ENCODE peak calls at places on chromosomes 12 and 14, in seven cellular contexts. W is fibroblast of pulmonary artery, U is Peyer's patch, C is GM13976, M is cardiac muscle cell, L is left ventricle myocardium inferior, O is Caco-2. F is an unnamed sample.

GRCh38 chr14:100234511-100234910 is 4.4 kb upstream of the YY1 start:
- DNase-seq in U (no peak), L (no peak), O (no peak), M (no peak), C (no peak), W (no peak), F (no peak)

GRCh38 chr12:21026302-21026701 is 104.7 kb upstream of the SLCO1B1 start:
- DNase-seq in U (no peak), O (no peak), L (no peak), W (no peak), M (no peak), C (no peak), F (no peak)

GRCh38 chr14:91413547-91414474 is 3.8 kb downstream of the CCDC88C start:
- DNase-seq in W (no peak), O (peak), M (no peak), L (no peak), U (peak), C (no peak), F (no peak)

GRCh38 chr12:5872745-5873144 is 72.3 kb downstream of the ANO2 start:
- DNase-seq in U (no peak), L (no peak), O (no peak), W (no peak), M (peak), C (no peak), F (no peak)

GRCh38 chr14:28057286-28058011 is 709.1 kb upstream of the FOXG1 start:
- DNase-seq in O (no peak), W (peak), M (no peak), U (no peak), C (no peak), L (no peak), F (no peak)

GRCh38 chr14:22791302-22791701 is 23.9 kb downstream of the SLC7A7 start:
- DNase-seq in L (no peak), W (peak), M (no peak), U (no peak), O (peak), C (no peak), F (no peak)

GRCh38 chr12:27899151-27899661 is 73.3 kb downstream of the PTHLH start:
- DNase-seq in W (peak), M (peak), C (no peak), L (no peak), U (no peak), O (peak), F (no peak)

GRCh38 chr14:99415496-99416281 is 65.0 kb downstream of the SETD3 start:
- DNase-seq in M (peak), O (peak), U (no peak), C (peak), L (no peak), W (peak), F (peak)

GRCh38 chr12:2212537-2212936 is 159.8 kb downstream of the CACNA1C start:
- DNase-seq in U (no peak), M (no peak), O (no peak), L (no peak), C (no peak), W (no peak), F (no peak)

GRCh38 chr14:103625361-103626095 is 3.5 kb upstream of the KLC1 start:
- DNase-seq in W (no peak), L (no peak), C (no peak), O (no peak), M (no peak), U (no peak), F (no peak)

GRCh38 chr14:62181591-62181990 is 419.4 kb downstream of the SNAPC1 start:
- DNase-seq in C (no peak), W (no peak), M (no peak), L (no peak), U (no peak), O (no peak), F (no peak)

GRCh38 chr12:77060136-77060882 is 5.1 kb downstream of the E2F7 start:
- DNase-seq in L (no peak), W (no peak), O (no peak), M (no peak), C (peak), U (no peak), F (no peak)

GRCh38 chr12:92478692-92479091 is 224.1 kb upstream of the PLEKHG7 start:
- DNase-seq in W (no peak), M (no peak), C (no peak), U (no peak), O (no peak), L (no peak), F (no peak)

GRCh38 chr14:99004112-99004511 is 267.9 kb downstream of the BCL11B start:
- DNase-seq in O (no peak), C (no peak), U (no peak), W (no peak), M (no peak), L (no peak), F (no peak)

GRCh38 chr12:49705479-49706267 is 1.5 kb downstream of the FMNL3 start:
- DNase-seq in U (no peak), L (peak), C (peak), O (no peak), M (no peak), W (peak), F (no peak)

GRCh38 chr12:49195734-49196133 is 6.9 kb upstream of the TUBA1A start:
- DNase-seq in M (no peak), W (no peak), C (no peak), L (no peak), U (no peak), O (peak), F (no peak)

GRCh38 chr12:65685514-65685913 is 138.8 kb upstream of the HMGA2 start:
- DNase-seq in C (peak), U (no peak), L (no peak), W (peak), M (peak), O (no peak), F (no peak)

GRCh38 chr12:31849090-31849687 is 110.0 kb upstream of the RESF1 start:
- DNase-seq in O (no peak), U (no peak), W (peak), C (no peak), L (no peak), M (peak), F (no peak)
- TF ChIP-seq CTCF in O (no peak), U (no peak), W (no peak), C (no peak), L (no peak), M (no peak), F (no peak)

DNA sequence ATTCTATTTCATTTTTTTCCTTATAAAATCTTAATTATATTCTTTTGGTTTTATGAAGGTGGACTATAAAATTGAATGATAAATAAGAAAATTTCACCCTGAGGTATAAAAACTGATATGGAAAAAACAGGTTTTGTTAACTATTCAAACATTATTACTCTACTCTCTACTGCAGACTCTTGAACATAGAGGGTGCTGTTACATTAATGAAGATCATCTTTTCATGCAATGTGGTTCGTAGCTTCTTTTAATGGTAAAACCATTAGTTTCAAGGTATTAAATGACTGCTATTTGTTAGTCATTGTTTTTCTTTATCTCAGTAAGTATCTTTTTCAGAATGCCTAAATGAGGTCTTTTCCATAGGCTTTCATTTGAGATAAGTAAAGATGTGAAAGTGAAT is 510.4 kb downstream of the SLC16A7 start:
- DNase-seq in M (no peak), C (no peak), U (no peak), O (no peak), L (no peak), W (peak), F (no peak)
- TF ChIP-seq CTCF in M (peak), C (no peak), U (no peak), O (no peak), L (no peak), W (peak), F (peak)

GRCh38 chr14:69471916-69472315 is 12.6 kb upstream of the PLEKHD1 start:
- DNase-seq in L (no peak), U (no peak), O (no peak), C (no peak), W (no peak), M (no peak), F (no peak)

GRCh38 chr14:69471436-69471835 is 13.1 kb upstream of the PLEKHD1 start:
- DNase-seq in O (no peak), L (no peak), M (no peak), W (no peak), U (no peak), C (no peak), F (no peak)

GRCh38 chr14:69479696-69480095 is 4.8 kb upstream of the PLEKHD1 start:
- DNase-seq in W (no peak), L (no peak), O (no peak), C (no peak), U (no peak), M (no peak), F (no peak)

GRCh38 chr14:69473271-69473670 is 11.3 kb upstream of the PLEKHD1 start:
- DNase-seq in W (no peak), O (no peak), C (no peak), U (no peak), L (no peak), M (no peak), F (no peak)

GRCh38 chr14:69475194-69475818 is 9.2 kb upstream of the PLEKHD1 start:
- DNase-seq in M (peak), U (no peak), L (no peak), W (peak), C (peak), O (no peak), F (no peak)
- TF ChIP-seq CTCF in M (peak), U (peak), L (peak), W (peak), C (peak), O (peak), F (peak)

GRCh38 chr12:10722905-10723866 is at the start of gene YBX3:
- DNase-seq in U (peak), O (peak), C (peak), M (peak), L (peak), W (peak), F (peak)
- TF ChIP-seq CTCF in U (no peak), O (no peak), C (no peak), M (no peak), L (no peak), W (no peak), F (no peak)

DNA sequence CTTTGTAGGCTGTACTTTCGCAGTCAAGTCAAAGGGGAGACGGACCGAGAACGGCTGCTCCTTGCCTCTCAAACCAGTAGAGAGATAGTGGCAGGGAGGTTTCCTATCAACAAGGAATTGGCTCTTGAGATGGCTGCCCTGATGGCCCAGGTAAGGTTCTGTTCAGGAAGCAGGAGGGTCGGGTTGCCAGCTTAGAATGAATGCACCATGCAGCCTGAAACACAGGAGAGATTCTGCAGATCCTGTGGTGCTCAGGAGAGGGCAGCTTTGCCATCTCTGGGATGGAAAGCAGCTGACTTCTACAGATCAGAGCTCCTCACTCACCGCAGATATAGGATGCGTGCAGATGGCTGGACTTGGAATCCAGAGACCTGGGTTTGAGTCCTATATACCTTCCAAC is 18.0 kb downstream of the PIGH start:
- DNase-seq in U (no peak), W (no peak), M (no peak), O (no peak), C (no peak), L (no peak), F (no peak)
- TF ChIP-seq CTCF in U (no peak), W (no peak), M (no peak), O (no peak), C (no peak), L (no peak), F (no peak)

GRCh38 chr14:56996721-56997399 is 186.6 kb upstream of the OTX2 start:
- DNase-seq in O (no peak), L (no peak), W (no peak), U (no peak), C (no peak), M (no peak), F (no peak)

GRCh38 chr14:56989359-56989758 is 179.1 kb upstream of the OTX2 start:
- DNase-seq in L (no peak), U (no peak), M (no peak), W (no peak), O (no peak), C (no peak), F (no peak)

GRCh38 chr14:56995010-56995409 is 184.7 kb upstream of the OTX2 start:
- DNase-seq in O (no peak), C (no peak), W (no peak), L (no peak), M (no peak), U (no peak), F (no peak)

DNA sequence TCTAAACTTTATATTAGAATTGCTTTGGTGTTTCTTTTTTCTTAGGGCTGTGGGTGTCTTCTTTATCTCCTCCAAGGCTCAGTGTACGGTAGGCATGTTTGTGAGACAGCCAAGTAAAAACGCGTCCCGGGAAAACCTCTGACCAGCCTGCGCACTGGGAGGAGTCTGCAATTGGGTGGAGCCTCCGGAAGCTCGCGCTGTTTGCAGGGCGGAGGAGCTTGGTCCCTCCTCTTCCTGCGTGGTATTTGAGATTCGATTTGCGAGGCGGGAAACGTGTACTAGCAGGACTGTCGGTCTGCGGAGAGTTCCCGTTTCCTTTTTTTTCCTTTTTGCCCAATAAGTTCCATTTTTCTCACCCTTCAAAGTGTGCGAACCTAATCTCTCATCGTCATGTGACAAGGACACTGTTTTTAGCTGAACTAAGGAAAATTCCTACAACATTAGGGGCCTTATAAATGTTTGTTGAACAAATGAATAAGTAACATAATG is 182.1 kb upstream of the OTX2 start:
- DNase-seq in W (no peak), L (no peak), U (no peak), C (no peak), M (no peak), O (no peak), F (no peak)
- TF ChIP-seq CTCF in W (no peak), L (no peak), U (no peak), C (no peak), M (no peak), O (no peak), F (no peak)

GRCh38 chr14:77800814-77801213 is 905 bp downstream of the ADCK1 start:
- DNase-seq in O (no peak), C (no peak), U (no peak), L (no peak), M (no peak), W (no peak), F (no peak)

GRCh38 chr14:77805703-77806102 is 5.8 kb downstream of the ADCK1 start:
- DNase-seq in U (no peak), O (no peak), W (no peak), C (no peak), L (no peak), M (no peak), F (no peak)

GRCh38 chr14:77808250-77808649 is 8.3 kb downstream of the ADCK1 start:
- DNase-seq in U (no peak), L (no peak), M (no peak), O (no peak), W (no peak), C (no peak), F (no peak)

GRCh38 chr14:77809011-77809410 is 9.1 kb downstream of the ADCK1 start:
- DNase-seq in C (no peak), U (no peak), W (no peak), L (no peak), M (no peak), O (no peak), F (no peak)

GRCh38 chr14:77804592-77804991 is 4.7 kb downstream of the ADCK1 start:
- DNase-seq in L (no peak), W (peak), M (no peak), U (no peak), O (peak), C (peak), F (no peak)
- TF ChIP-seq CTCF in L (peak), W (peak), M (peak), U (peak), O (peak), C (peak), F (no peak)

GRCh38 chr14:82011460-82011859 is 477.8 kb upstream of the SEL1L start:
- DNase-seq in W (no peak), M (no peak), C (no peak), O (no peak), U (no peak), L (no peak), F (no peak)

GRCh38 chr14:82003418-82003817 is 469.8 kb upstream of the SEL1L start:
- DNase-seq in L (no peak), U (no peak), O (no peak), M (no peak), C (no peak), W (no peak), F (no peak)

GRCh38 chr14:82009993-82010392 is 476.3 kb upstream of the SEL1L start:
- DNase-seq in L (no peak), M (no peak), W (no peak), O (no peak), C (no peak), U (no peak), F (no peak)

DNA sequence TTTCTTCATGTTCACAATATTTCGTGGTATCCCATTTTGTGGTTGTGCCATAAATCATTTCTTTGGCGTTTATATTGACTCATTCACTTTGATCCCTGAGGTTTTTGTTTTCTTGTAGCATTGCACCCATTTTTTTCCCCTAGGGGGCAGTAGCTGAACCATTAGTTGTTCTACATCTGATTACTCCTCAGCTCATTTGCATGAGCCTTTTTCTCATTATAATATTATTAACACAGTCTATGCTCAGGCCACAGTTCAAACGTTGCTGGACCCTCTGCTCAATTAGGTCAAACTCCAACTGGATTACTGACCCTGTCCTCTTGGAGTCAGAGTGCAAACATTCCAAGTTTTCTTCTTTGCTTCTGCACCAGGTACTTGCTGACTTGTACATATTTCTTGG is 475.4 kb upstream of the SEL1L start:
- DNase-seq in O (no peak), C (no peak), W (no peak), U (no peak), M (no peak), L (no peak), F (no peak)
- TF ChIP-seq CTCF in O (peak), C (no peak), W (no peak), U (peak), M (peak), L (no peak), F (no peak)

F was measured in osteocyte.